ENCODE peak calls at places on chromosome 21, in four cellular contexts. H is NCI-H1105 treated with DMSO at 0.1 percent for 48 hours; C is stimulated activated naive CD8-positive, alpha-beta T cell treated with anti-CD3 and anti-CD28 coated beads, Interleukin-15, Interleukin-2, amounts not matched to agents 100 U/mL and 50 U/mL, for 24 hours; K is AG09309. O is an unnamed sample.

GRCh38 chr21:17819878-17820232 is 699 bp upstream of the C21orf91 start:
- DNase-seq in H (peak; percentile 84), C (peak; percentile 74), K (no peak), O (peak; percentile 31)

GRCh38 chr21:32861871-32862270 is 90.3 kb upstream of the PAXBP1 start:
- DNase-seq in H (no peak), C (no peak), K (peak; percentile 27), O (no peak)

GRCh38 chr21:33254766-33255165 is 11.4 kb upstream of the IL10RB start:
- DNase-seq in H (no peak), C (no peak), K (no peak), O (no peak)

GRCh38 chr21:20404915-20405314 is 593.3 kb upstream of the NCAM2 start:
- DNase-seq in H (no peak), C (no peak), K (no peak), O (no peak)

GRCh38 chr21:33892853-33893252 is 22.8 kb downstream of the ATP5PO start:
- DNase-seq in H (no peak), C (no peak), K (no peak), O (no peak)

GRCh38 chr21:31261759-31262158 is 82.3 kb downstream of the TIAM1 start:
- DNase-seq in H (no peak), C (no peak), K (no peak), O (no peak)

GRCh38 chr21:42513151-42513984 is at the start of gene SLC37A1:
- DNase-seq in H (no peak), C (peak; percentile 52), K (no peak), O (no peak)

GRCh38 chr21:27132270-27132669 is 165.4 kb upstream of the ADAMTS5 start:
- DNase-seq in H (no peak), C (no peak), K (no peak), O (no peak)

O was measured in NCI-H510A treated with DMSO at 0.1 percent for 48 hours.